ENCODE peak calls at places on chromosomes 7 and 10, in four cellular contexts. One of them, this sample, is unnamed.

GRCh38 chr7:42877852-42878251 is 34.0 kb downstream of the C7orf25 start:
- DNase-seq in HepG2: no peak
- DNase-seq in GM12878: no peak
- DNase-seq in K562: no peak
- DNase-seq in this sample: no peak

GRCh38 chr7:75054744-75055527 is 18.7 kb downstream of the RCC1L start:
- DNase-seq in HepG2: no peak
- DNase-seq in K562: no peak
- DNase-seq in GM12878: no peak
- DNase-seq in this sample: no peak

GRCh38 chr10:48439031-48439430 is 132.6 kb downstream of the MAPK8 start:
- DNase-seq in K562: no peak
- DNase-seq in GM12878: no peak
- DNase-seq in HepG2: no peak
- DNase-seq in this sample: no peak

GRCh38 chr7:13992621-13992982 is 3.1 kb upstream of the ETV1 start:
- DNase-seq in HepG2: no peak
- DNase-seq in K562: no peak
- DNase-seq in GM12878: no peak
- DNase-seq in this sample: no peak

GRCh38 chr7:118877187-118877586 is 652.7 kb downstream of the ANKRD7 start:
- DNase-seq in K562: no peak
- DNase-seq in GM12878: no peak
- DNase-seq in HepG2: no peak
- DNase-seq in this sample: no peak

GRCh38 chr7:12851142-12851541 is 163.7 kb downstream of the ARL4A start:
- DNase-seq in GM12878: no peak
- DNase-seq in HepG2: no peak
- DNase-seq in K562: no peak
- DNase-seq in this sample: no peak

GRCh38 chr10:112261281-112261822 is 21.8 kb upstream of the TECTB start:
- DNase-seq in K562: no peak
- DNase-seq in GM12878: no peak
- DNase-seq in HepG2: peak
- DNase-seq in this sample: no peak

GRCh38 chr10:45463244-45464116 is 89.5 kb downstream of the ALOX5 start:
- DNase-seq in GM12878: no peak
- DNase-seq in K562: no peak
- DNase-seq in HepG2: no peak
- DNase-seq in this sample: no peak

GRCh38 chr10:103130910-103131309 is 62.2 kb downstream of the NT5C2 start:
- DNase-seq in GM12878: no peak
- DNase-seq in K562: no peak
- DNase-seq in HepG2: peak
- DNase-seq in this sample: no peak

GRCh38 chr7:151990567-151990966 is 34.3 kb downstream of the GALNTL5 start:
- DNase-seq in GM12878: no peak
- DNase-seq in K562: no peak
- DNase-seq in HepG2: no peak
- DNase-seq in this sample: no peak

GRCh38 chr10:26931223-26931622 is 70.5 kb upstream of the ABI1 start:
- DNase-seq in K562: peak
- DNase-seq in GM12878: no peak
- DNase-seq in HepG2: peak
- DNase-seq in this sample: no peak

GRCh38 chr10:59082249-59082648 is 94.2 kb upstream of the PHYHIPL start:
- DNase-seq in K562: no peak
- DNase-seq in HepG2: no peak
- DNase-seq in GM12878: no peak
- DNase-seq in this sample: no peak

DNA sequence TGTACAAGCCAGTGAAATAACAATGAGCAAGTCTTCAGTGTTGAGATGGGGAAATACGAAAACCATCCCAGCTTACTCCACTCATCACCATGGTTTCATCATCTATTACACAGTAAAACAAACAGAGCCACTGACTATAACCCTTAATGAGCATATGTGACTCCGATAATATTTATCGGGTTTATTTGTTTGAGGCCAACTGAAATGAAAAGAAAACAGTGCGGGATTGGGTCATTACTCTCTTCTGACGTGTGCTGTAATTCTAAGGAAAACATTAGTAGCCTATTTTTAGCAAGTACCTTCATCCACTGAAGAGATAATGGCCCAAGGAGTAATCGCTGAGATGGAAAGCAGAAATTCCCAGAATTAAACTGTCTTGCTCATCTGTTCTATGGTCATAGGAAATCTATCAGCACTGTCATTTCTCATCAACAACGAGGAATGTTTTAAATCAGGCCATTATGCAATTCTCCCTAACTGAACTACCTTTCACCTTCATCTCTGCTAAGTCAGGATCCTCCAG is 716.5 kb downstream of the INHBA start:
- DNase-seq in GM12878: no peak
- DNase-seq in HepG2: no peak
- DNase-seq in K562: no peak
- DNase-seq in this sample: peak
- TF ChIP-seq TARDBP in GM12878: no peak
- TF ChIP-seq TARDBP in HepG2: no peak
- TF ChIP-seq TARDBP in K562: no peak
- TF ChIP-seq TARDBP in this sample: no peak

GRCh38 chr10:43043773-43044394 is 33.0 kb upstream of the RET start:
- DNase-seq in K562: no peak
- DNase-seq in HepG2: no peak
- DNase-seq in GM12878: no peak
- DNase-seq in this sample: no peak

GRCh38 chr10:43044444-43045245 is 32.2 kb upstream of the RET start:
- DNase-seq in GM12878: no peak
- DNase-seq in HepG2: no peak
- DNase-seq in K562: no peak
- DNase-seq in this sample: no peak

GRCh38 chr10:43045631-43046287 is 31.1 kb upstream of the RET start:
- DNase-seq in HepG2: no peak
- DNase-seq in GM12878: no peak
- DNase-seq in K562: no peak
- DNase-seq in this sample: no peak

GRCh38 chr10:43046288-43046991 is 30.4 kb upstream of the RET start:
- DNase-seq in HepG2: no peak
- DNase-seq in K562: no peak
- DNase-seq in GM12878: no peak
- DNase-seq in this sample: no peak

GRCh38 chr10:43045246-43045621 is 31.6 kb upstream of the RET start:
- DNase-seq in K562: no peak
- DNase-seq in HepG2: no peak
- DNase-seq in GM12878: no peak
- DNase-seq in this sample: no peak
- TF ChIP-seq TARDBP in K562: no peak
- TF ChIP-seq TARDBP in HepG2: no peak
- TF ChIP-seq TARDBP in GM12878: no peak
- TF ChIP-seq TARDBP in this sample: no peak

DNA sequence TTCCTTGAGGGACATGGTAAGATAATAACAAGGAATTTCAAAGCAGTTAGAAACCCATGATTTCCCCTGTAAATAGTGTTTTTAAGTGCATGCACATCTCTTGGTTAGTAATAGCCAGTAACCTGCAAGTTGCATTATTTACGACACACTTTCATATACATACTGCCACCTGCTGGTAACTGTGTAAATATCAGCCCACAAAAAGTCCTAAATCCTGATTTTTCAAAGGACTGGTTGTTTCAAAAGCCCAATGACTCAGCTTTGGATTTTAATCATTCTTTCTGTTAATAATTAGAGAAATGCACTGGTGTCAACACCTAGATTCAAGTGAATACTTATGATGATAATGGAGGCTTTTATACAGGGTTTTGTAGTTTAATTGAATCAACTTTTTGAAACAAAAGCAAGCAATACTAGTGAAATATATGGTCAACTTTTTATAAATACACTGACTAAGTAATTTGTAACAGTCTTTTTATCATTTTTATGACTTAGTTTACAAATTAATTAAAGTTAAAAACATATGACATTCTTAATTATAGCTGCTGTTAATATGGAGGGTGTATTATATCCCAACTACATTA is 367.5 kb upstream of the SEMA3D start:
- DNase-seq in K562: peak
- DNase-seq in HepG2: peak
- DNase-seq in GM12878: no peak
- DNase-seq in this sample: peak
- TF ChIP-seq TARDBP in K562: no peak
- TF ChIP-seq TARDBP in HepG2: no peak
- TF ChIP-seq TARDBP in GM12878: no peak
- TF ChIP-seq TARDBP in this sample: no peak

GRCh38 chr7:20270371-20270770 is 53.2 kb upstream of the MACC1 start:
- DNase-seq in K562: no peak
- DNase-seq in HepG2: no peak
- DNase-seq in GM12878: no peak
- DNase-seq in this sample: no peak

GRCh38 chr7:20268832-20269231 is 51.6 kb upstream of the MACC1 start:
- DNase-seq in HepG2: no peak
- DNase-seq in GM12878: no peak
- DNase-seq in K562: no peak
- DNase-seq in this sample: no peak

GRCh38 chr7:20270867-20271266 is 53.7 kb upstream of the MACC1 start:
- DNase-seq in K562: no peak
- DNase-seq in GM12878: peak
- DNase-seq in HepG2: no peak
- DNase-seq in this sample: no peak

GRCh38 chr7:20267482-20267881 is 50.3 kb upstream of the MACC1 start:
- DNase-seq in HepG2: no peak
- DNase-seq in K562: no peak
- DNase-seq in GM12878: no peak
- DNase-seq in this sample: no peak

GRCh38 chr7:20269726-20270125 is 52.5 kb upstream of the MACC1 start:
- DNase-seq in HepG2: no peak
- DNase-seq in K562: no peak
- DNase-seq in GM12878: no peak
- DNase-seq in this sample: no peak
- TF ChIP-seq TARDBP in HepG2: no peak
- TF ChIP-seq TARDBP in K562: no peak
- TF ChIP-seq TARDBP in GM12878: no peak
- TF ChIP-seq TARDBP in this sample: no peak

DNA sequence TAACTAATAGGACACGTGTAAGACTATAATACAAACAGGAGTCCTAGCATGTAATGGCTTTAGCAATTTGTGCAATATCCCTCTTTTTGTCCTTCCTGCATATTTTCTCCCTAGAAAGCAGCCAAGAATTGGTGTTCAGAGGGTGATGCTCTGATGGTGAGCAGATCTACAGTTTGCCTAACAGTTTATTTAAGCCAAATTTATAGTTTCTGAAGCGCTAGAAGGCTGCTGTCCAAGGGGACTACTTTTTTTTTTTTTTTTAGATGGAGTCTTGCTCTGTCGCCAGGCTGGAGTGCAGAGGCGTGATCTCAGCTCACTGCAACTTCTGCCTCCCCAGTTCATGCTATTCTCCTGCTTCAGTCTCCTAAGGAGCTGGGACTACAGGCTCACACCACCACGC is 18.9 kb upstream of the FAS start:
- DNase-seq in K562: no peak
- DNase-seq in GM12878: no peak
- DNase-seq in HepG2: no peak
- DNase-seq in this sample: no peak
- TF ChIP-seq TARDBP in K562: no peak
- TF ChIP-seq TARDBP in GM12878: no peak
- TF ChIP-seq TARDBP in HepG2: no peak
- TF ChIP-seq TARDBP in this sample: no peak